ENCODE peak calls at places on chromosome 9, in nine cellular contexts. Z is WTC11; Y is sigmoid colon; H is body of pancreas; S is CD8-positive, alpha-beta T cell; C is heart left ventricle; A is HCT116; F is activated B cell treated with CpG ODN at 0.5 μM for 24 hours; E is heart right ventricle. J is an unnamed sample.

GRCh38 chr9:131105952-131106351 is 9.6 kb downstream of the AIF1L start:
- DNase-seq in C (no peak), F (no peak), A (no peak), S (no peak), Z (no peak), H (no peak), Y (no peak), E (no peak), J (no peak)

GRCh38 chr9:87872079-87872624 is 10.5 kb upstream of the SPATA31E1 start:
- DNase-seq in Z (no peak), E (no peak), C (no peak), Y (peak), H (no peak), F (no peak), A (no peak), S (no peak), J (no peak)

GRCh38 chr9:107389617-107390071 is 99.9 kb downstream of the KLF4 start:
- DNase-seq in C (peak), Y (peak), A (no peak), F (no peak), Z (no peak), H (peak), S (no peak), E (peak), J (no peak)

GRCh38 chr9:132183715-132184114 is 21.9 kb downstream of the NTNG2 start:
- DNase-seq in S (no peak), C (no peak), Z (no peak), E (no peak), A (no peak), Y (no peak), F (no peak), H (no peak), J (no peak)

GRCh38 chr9:127263664-127264063 is 910 bp upstream of the GARNL3 start:
- DNase-seq in F (no peak), Y (no peak), Z (no peak), E (no peak), H (no peak), A (no peak), S (no peak), C (peak), J (no peak)

GRCh38 chr9:38226491-38226951 is 157.5 kb upstream of the SHB start:
- DNase-seq in E (no peak), A (no peak), H (no peak), Z (no peak), S (no peak), F (no peak), C (no peak), Y (no peak), J (no peak)

GRCh38 chr9:116064970-116065369 is 88.6 kb upstream of the PAPPA start:
- DNase-seq in E (no peak), S (no peak), Y (no peak), F (no peak), Z (no peak), A (no peak), H (no peak), C (no peak), J (no peak)

GRCh38 chr9:84357235-84357634 is 16.7 kb upstream of the SLC28A3 start:
- DNase-seq in Z (no peak), S (no peak), H (no peak), C (no peak), A (no peak), Y (no peak), F (no peak), E (no peak), J (no peak)

GRCh38 chr9:90722116-90722515 is 79.5 kb upstream of the DIRAS2 start:
- DNase-seq in Z (no peak), S (no peak), C (no peak), A (no peak), H (no peak), Y (no peak), E (no peak), F (no peak), J (no peak)

GRCh38 chr9:129637673-129638439 is 4.1 kb downstream of the ASB6 start:
- DNase-seq in Y (no peak), A (no peak), F (no peak), Z (no peak), H (no peak), C (no peak), S (no peak), E (no peak), J (no peak)

GRCh38 chr9:135971106-135971766 is 10.1 kb upstream of the UBAC1 start:
- DNase-seq in F (no peak), S (no peak), H (no peak), C (no peak), Y (no peak), Z (no peak), A (no peak), E (no peak), J (no peak)

GRCh38 chr9:38309324-38310195 is 82.9 kb upstream of the ALDH1B1 start:
- DNase-seq in C (no peak), Y (no peak), S (no peak), A (no peak), H (no peak), Z (no peak), F (no peak), E (no peak), J (no peak)

GRCh38 chr9:129602598-129603415 is 18.1 kb downstream of the C9orf50 start:
- DNase-seq in Y (no peak), F (no peak), H (no peak), E (no peak), C (no peak), A (no peak), S (no peak), Z (no peak), J (no peak)

GRCh38 chr9:4833781-4834560 is 41.2 kb downstream of the RCL1 start:
- DNase-seq in F (no peak), H (no peak), Y (no peak), Z (no peak), C (no peak), S (no peak), E (no peak), A (no peak), J (no peak)

GRCh38 chr9:97527626-97528528 is 26.4 kb downstream of the TMOD1 start:
- DNase-seq in C (no peak), E (no peak), A (no peak), H (no peak), Y (no peak), F (no peak), Z (peak), S (no peak), J (no peak)

GRCh38 chr9:83445703-83446102 is 92.5 kb downstream of the FRMD3 start:
- DNase-seq in C (no peak), E (no peak), Y (no peak), F (no peak), S (no peak), A (no peak), H (no peak), Z (no peak), J (no peak)

GRCh38 chr9:99411068-99411467 is 189.0 kb downstream of the SEC61B start:
- DNase-seq in H (no peak), E (no peak), C (no peak), A (no peak), S (no peak), Z (no peak), Y (no peak), F (no peak), J (no peak)

GRCh38 chr9:131517761-131518190 is 13.3 kb downstream of the UCK1 start:
- DNase-seq in Y (peak), E (no peak), S (no peak), F (no peak), Z (no peak), H (no peak), C (peak), A (no peak), J (no peak)

GRCh38 chr9:98943682-98944129 is at the start of gene COL15A1:
- DNase-seq in Z (peak), S (no peak), A (no peak), H (peak), E (peak), F (no peak), C (peak), Y (peak), J (peak)

GRCh38 chr9:13292158-13292557 is 12.7 kb upstream of the MPDZ start:
- DNase-seq in E (no peak), Y (no peak), F (no peak), Z (no peak), H (no peak), S (no peak), A (no peak), C (no peak), J (no peak)

GRCh38 chr9:132003904-132004303 is 75.8 kb downstream of the MED27 start:
- DNase-seq in S (no peak), F (no peak), Z (no peak), C (no peak), A (no peak), Y (no peak), E (no peak), H (no peak), J (no peak)

GRCh38 chr9:110065527-110065926 is 142.4 kb downstream of the C9orf152 start:
- DNase-seq in C (no peak), Y (no peak), A (no peak), S (no peak), F (no peak), Z (no peak), E (no peak), H (no peak), J (no peak)

GRCh38 chr9:116506685-116507084 is 180.4 kb upstream of the TRIM32 start:
- DNase-seq in C (no peak), A (no peak), Y (no peak), H (no peak), Z (no peak), F (no peak), E (no peak), S (no peak), J (no peak)

GRCh38 chr9:93116049-93116961 is 17.7 kb downstream of the NINJ1 start:
- DNase-seq in E (peak), S (peak), Y (peak), C (peak), H (peak), F (no peak), Z (no peak), A (no peak), J (no peak)

GRCh38 chr9:83707518-83707767 is 315 bp downstream of the UBQLN1 start:
- DNase-seq in S (no peak), Z (no peak), F (no peak), A (no peak), H (no peak), C (no peak), E (no peak), Y (no peak), J (no peak)

GRCh38 chr9:129176786-129177442 is 1.1 kb downstream of the IER5L start:
- DNase-seq in Z (peak), C (peak), H (peak), Y (peak), S (no peak), E (peak), F (peak), A (no peak), J (peak)

GRCh38 chr9:115850548-115851304 is 302.9 kb upstream of the PAPPA start:
- DNase-seq in F (no peak), Y (no peak), A (no peak), S (no peak), C (no peak), Z (no peak), E (no peak), H (no peak), J (no peak)

GRCh38 chr9:16058131-16058549 is 505.3 kb downstream of the CCDC171 start:
- DNase-seq in C (no peak), H (no peak), Y (no peak), E (no peak), Z (peak), A (no peak), F (no peak), S (no peak), J (no peak)

GRCh38 chr9:14989811-14990210 is 79.6 kb upstream of the FREM1 start:
- DNase-seq in F (no peak), E (no peak), Y (no peak), S (no peak), H (no peak), A (no peak), C (no peak), Z (no peak), J (no peak)

GRCh38 chr9:98329904-98330303 is 74.5 kb upstream of the TBC1D2 start:
- DNase-seq in S (no peak), C (no peak), E (no peak), H (no peak), F (no peak), A (no peak), Z (no peak), Y (no peak), J (no peak)

GRCh38 chr9:81628897-81629296 is 60.5 kb downstream of the TLE1 start:
- DNase-seq in C (no peak), Z (no peak), F (no peak), Y (no peak), E (no peak), H (no peak), S (no peak), A (no peak), J (no peak)

GRCh38 chr9:81032831-81033230 is 656.5 kb downstream of the TLE1 start:
- DNase-seq in Y (no peak), C (no peak), A (no peak), H (no peak), Z (no peak), S (no peak), F (no peak), E (no peak), J (no peak)

GRCh38 chr9:79581794-79582193 is 10.0 kb downstream of the TLE4 start:
- DNase-seq in H (no peak), Z (no peak), C (no peak), E (no peak), S (peak), Y (no peak), A (no peak), F (no peak), J (no peak)

GRCh38 chr9:71822455-71822854 is 54.1 kb upstream of the CEMIP2 start:
- DNase-seq in S (no peak), H (no peak), Z (no peak), Y (no peak), E (no peak), A (no peak), F (no peak), C (no peak), J (no peak)

GRCh38 chr9:20863910-20864309 is 167.5 kb downstream of the HACD4 start:
- DNase-seq in H (no peak), C (no peak), E (no peak), F (no peak), S (no peak), Z (no peak), Y (no peak), A (no peak), J (no peak)

GRCh38 chr9:127180457-127181314 is 58.3 kb upstream of the ANGPTL2 start:
- DNase-seq in H (no peak), C (no peak), Z (peak), Y (peak), E (no peak), F (peak), A (no peak), S (no peak), J (peak)

GRCh38 chr9:133429641-133430161 is 7.5 kb downstream of the ADAMTS13 start:
- DNase-seq in Z (peak), S (no peak), E (peak), H (no peak), F (peak), C (no peak), A (no peak), Y (no peak), J (peak)

GRCh38 chr9:106286249-106286648 is 576.7 kb upstream of the ZNF462 start:
- DNase-seq in A (no peak), Y (no peak), E (no peak), Z (peak), H (no peak), F (no peak), C (no peak), S (no peak), J (no peak)

GRCh38 chr9:92538541-92538940 is 2.8 kb upstream of the ECM2 start:
- DNase-seq in H (no peak), E (no peak), C (no peak), F (no peak), A (no peak), Z (no peak), S (no peak), Y (no peak), J (no peak)

GRCh38 chr9:89410022-89410421 is 87.9 kb downstream of the SEMA4D start:
- DNase-seq in F (no peak), C (no peak), E (no peak), A (no peak), S (no peak), Y (no peak), Z (no peak), H (no peak), J (no peak)

GRCh38 chr9:89412951-89413350 is 85.0 kb downstream of the SEMA4D start:
- DNase-seq in F (no peak), S (no peak), A (no peak), C (no peak), Y (no peak), Z (no peak), H (no peak), E (no peak), J (no peak)

GRCh38 chr9:89408628-89409101 is 89.2 kb downstream of the SEMA4D start:
- DNase-seq in S (peak), H (no peak), Y (peak), Z (no peak), C (no peak), E (no peak), A (no peak), F (no peak), J (no peak)

GRCh38 chr9:89411759-89412158 is 86.2 kb downstream of the SEMA4D start:
- DNase-seq in S (no peak), Y (no peak), A (no peak), H (no peak), F (no peak), E (no peak), Z (no peak), C (no peak), J (no peak)

GRCh38 chr9:89410709-89411111 is 87.2 kb downstream of the SEMA4D start:
- DNase-seq in Y (no peak), H (no peak), E (no peak), C (no peak), F (no peak), Z (no peak), S (no peak), A (no peak), J (no peak)
- TF ChIP-seq CTCF in Y (no peak), H (no peak), E (no peak), C (no peak), F (no peak), Z (no peak), S (no peak), A (no peak), J (no peak)

DNA sequence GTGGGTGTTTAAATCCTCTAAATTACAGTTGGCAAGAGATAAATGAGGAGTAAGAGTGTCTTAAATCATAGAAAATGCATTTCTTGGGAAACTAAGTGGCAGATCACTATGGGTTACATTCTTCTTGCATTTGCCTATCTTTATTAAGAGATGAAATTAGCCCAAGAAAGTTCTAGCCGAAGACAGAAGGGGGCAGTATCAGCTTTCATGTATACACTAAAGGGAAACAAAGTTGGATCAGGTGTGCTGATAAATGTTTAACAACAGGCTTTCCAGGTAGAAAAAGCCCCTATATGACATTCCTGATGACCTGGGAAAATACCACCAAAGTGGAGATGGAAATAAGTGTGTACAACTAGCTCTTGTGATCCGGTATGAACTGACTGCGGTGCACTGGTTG is 81.9 kb upstream of the TLR4 start:
- DNase-seq in H (no peak), S (no peak), A (no peak), Y (no peak), Z (no peak), F (no peak), E (no peak), C (no peak), J (no peak)
- TF ChIP-seq CTCF in H (no peak), S (no peak), A (no peak), Y (no peak), Z (no peak), F (no peak), E (no peak), C (no peak), J (peak)

GRCh38 chr9:121991305-121991661 is 101.8 kb downstream of the TTLL11 start:
- DNase-seq in C (no peak), A (no peak), F (no peak), S (no peak), H (no peak), Z (no peak), E (no peak), Y (no peak), J (no peak)

GRCh38 chr9:121985792-121986494 is 107.2 kb downstream of the TTLL11 start:
- DNase-seq in E (peak), C (peak), Z (no peak), Y (no peak), A (no peak), F (no peak), S (no peak), H (no peak), J (no peak)

GRCh38 chr9:121987312-121987711 is 105.8 kb downstream of the TTLL11 start:
- DNase-seq in E (no peak), Z (no peak), A (no peak), H (no peak), S (no peak), Y (no peak), F (no peak), C (no peak), J (no peak)

GRCh38 chr9:121990600-121991304 is 102.4 kb downstream of the TTLL11 start:
- DNase-seq in Z (no peak), H (no peak), Y (no peak), C (no peak), S (no peak), F (no peak), A (no peak), E (no peak), J (no peak)

GRCh38 chr9:121989010-121989409 is 104.1 kb downstream of the TTLL11 start:
- DNase-seq in C (peak), H (no peak), E (no peak), Z (peak), Y (no peak), A (no peak), S (no peak), F (no peak), J (no peak)
- TF ChIP-seq CTCF in C (no peak), H (no peak), E (peak), Z (no peak), Y (no peak), A (peak), S (no peak), F (no peak), J (peak)

DNA sequence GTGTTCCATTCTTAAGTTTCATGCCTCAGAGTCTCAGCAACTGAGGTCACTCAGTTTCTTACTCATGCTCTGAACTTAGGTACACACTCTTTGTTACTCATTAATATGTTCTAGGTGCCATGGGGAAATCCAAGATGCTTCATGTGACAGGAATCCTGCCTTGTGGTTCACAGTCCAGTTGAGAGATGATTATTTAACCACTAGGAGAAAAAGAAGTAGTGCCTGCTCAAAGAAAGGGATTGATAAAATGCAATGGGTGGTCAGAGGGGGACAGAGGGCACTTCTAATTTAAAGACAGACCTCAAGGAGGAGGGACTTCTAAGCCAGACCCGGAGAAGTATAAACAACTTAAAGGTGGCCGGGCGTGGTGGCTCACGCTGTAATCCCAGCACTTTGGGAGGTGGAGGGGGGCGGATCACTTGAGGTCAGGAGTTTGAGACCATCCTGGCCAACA is 69.0 kb downstream of the UGCG start:
- DNase-seq in E (no peak), F (no peak), S (no peak), Y (no peak), A (peak), C (no peak), H (no peak), Z (no peak), J (no peak)
- TF ChIP-seq CTCF in E (no peak), F (no peak), S (no peak), Y (no peak), A (peak), C (no peak), H (no peak), Z (no peak), J (no peak)

DNA sequence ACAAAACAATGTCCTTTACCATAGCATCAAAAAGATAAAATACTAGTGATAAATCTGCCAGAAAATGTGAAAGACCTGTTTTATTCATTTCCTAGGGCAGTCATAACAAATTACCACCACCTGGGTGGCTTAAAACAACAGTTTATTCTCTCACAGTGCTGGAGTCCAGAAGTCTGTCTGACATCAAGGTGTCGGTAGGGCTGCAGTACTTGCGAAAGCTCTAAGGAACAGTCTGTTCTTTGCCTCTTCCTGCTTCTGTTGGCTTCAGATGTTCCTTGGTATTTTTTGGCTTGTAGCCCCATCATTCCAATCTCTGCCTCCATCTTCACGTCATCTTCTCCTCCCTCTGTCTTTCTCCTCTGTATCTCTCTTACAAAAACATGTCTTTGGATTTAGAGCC is 51.0 kb downstream of the PTPDC1 start:
- DNase-seq in H (no peak), Y (peak), Z (no peak), E (no peak), F (no peak), C (peak), S (no peak), A (no peak), J (no peak)
- TF ChIP-seq CTCF in H (no peak), Y (peak), Z (no peak), E (no peak), F (no peak), C (no peak), S (no peak), A (no peak), J (no peak)

GRCh38 chr9:113649054-113649453 is 185.5 kb downstream of the RGS3 start:
- DNase-seq in Y (peak), A (no peak), F (no peak), H (no peak), S (no peak), Z (no peak), E (peak), C (peak), J (no peak)
- TF ChIP-seq CTCF in Y (no peak), A (no peak), F (no peak), H (no peak), S (no peak), Z (no peak), E (peak), C (no peak), J (no peak)

GRCh38 chr9:23044549-23044948 is 597.9 kb downstream of the DMRTA1 start:
- DNase-seq in C (no peak), Z (no peak), S (no peak), Y (no peak), E (no peak), F (no peak), H (no peak), A (no peak), J (no peak)
- TF ChIP-seq CTCF in C (no peak), Z (no peak), S (no peak), Y (no peak), E (no peak), F (no peak), H (no peak), A (no peak), J (no peak)

GRCh38 chr9:77291714-77292113 is 114.4 kb downstream of the VPS13A start:
- DNase-seq in S (no peak), F (no peak), E (no peak), Z (no peak), A (peak), Y (no peak), C (no peak), H (no peak), J (no peak)
- TF ChIP-seq CTCF in S (no peak), F (no peak), E (no peak), Z (peak), A (peak), Y (no peak), C (no peak), H (no peak), J (peak)

J was measured in progenitor cell of endocrine pancreas.